ENCODE peak calls at places on chromosomes 3 and 15, in nine cellular contexts. S is heart right ventricle, E is AG09319, D is foreskin keratinocyte, W is GM23338, V is mesothelial cell of epicardium, F is H4, I is hippocampal formation, A is GM23248. B is an unnamed sample.

GRCh38 chr3:5035692-5036535 is 56.7 kb downstream of the BHLHE40 start:
- DNase-seq in S (no peak), E (no peak), D (no peak), W (no peak), V (no peak), F (no peak), I (no peak), A (peak; percentile 33), B (no peak)

GRCh38 chr3:52090131-52090548 is 33.8 kb upstream of the DUSP7 start:
- DNase-seq in S (peak; percentile 33), E (peak; percentile 34), D (peak; percentile 50), W (no peak), V (no peak), F (peak; percentile 65), I (no peak), A (peak; percentile 92), B (no peak)

GRCh38 chr15:34730701-34731100 is 24.1 kb downstream of the GJD2 start:
- DNase-seq in S (no peak), E (no peak), D (no peak), W (no peak), V (no peak), F (no peak), I (no peak), A (no peak), B (no peak)

GRCh38 chr3:122986790-122987189 is 40.8 kb downstream of the SEMA5B start:
- DNase-seq in S (no peak), E (no peak), D (no peak), W (peak; percentile 93), V (no peak), F (no peak), I (no peak), A (no peak), B (peak; percentile 76)

GRCh38 chr3:132283440-132283839 is 33.8 kb upstream of the ACP3 start:
- DNase-seq in S (no peak), E (no peak), D (no peak), W (peak; percentile 34), V (no peak), F (peak; percentile 18), I (peak; percentile 35), A (peak; percentile 28), B (peak; percentile 51)

GRCh38 chr3:177468331-177468730 is 271.0 kb upstream of the TBL1XR1 start:
- DNase-seq in S (no peak), E (peak; percentile 89), D (no peak), W (no peak), V (no peak), F (peak; percentile 98), I (no peak), A (peak; percentile 89), B (no peak)

GRCh38 chr15:31840849-31841476 is 189.4 kb upstream of the CHRNA7 start:
- DNase-seq in S (peak; percentile 68), E (no peak), D (no peak), W (no peak), V (no peak), F (no peak), I (no peak), A (no peak), B (no peak)

GRCh38 chr15:25715536-25716413 is 147.4 kb downstream of the ATP10A start:
- DNase-seq in S (no peak), E (no peak), D (no peak), W (no peak), V (no peak), F (no peak), I (no peak), A (no peak), B (peak; percentile 38)

GRCh38 chr15:98673133-98673532 is 24.8 kb downstream of the IGF1R start:
- DNase-seq in S (no peak), E (no peak), D (no peak), W (no peak), V (no peak), F (no peak), I (no peak), A (no peak), B (peak; percentile 22)

GRCh38 chr15:101565377-101565776 is 75.9 kb upstream of the PCSK6 start:
- DNase-seq in S (no peak), E (no peak), D (no peak), W (no peak), V (no peak), F (no peak), I (no peak), A (no peak), B (no peak)

GRCh38 chr3:126665221-126665936 is 10.5 kb upstream of the TXNRD3 start:
- DNase-seq in S (no peak), E (no peak), D (no peak), W (no peak), V (no peak), F (no peak), I (no peak), A (no peak), B (no peak)

GRCh38 chr3:54299169-54299935 is 177.0 kb downstream of the CACNA2D3 start:
- DNase-seq in S (no peak), E (no peak), D (no peak), W (no peak), V (no peak), F (no peak), I (no peak), A (no peak), B (no peak)

GRCh38 chr3:105365536-105366301 is 990 bp upstream of the ALCAM start:
- DNase-seq in S (no peak), E (no peak), D (peak; percentile 84), W (peak; percentile 37), V (no peak), F (peak; percentile 27), I (peak; percentile 77), A (peak; percentile 77), B (peak; percentile 66)

GRCh38 chr3:105700575-105700974 is 168.2 kb downstream of the CBLB start:
- DNase-seq in S (no peak), E (no peak), D (no peak), W (no peak), V (no peak), F (no peak), I (no peak), A (peak; percentile 8), B (no peak)

GRCh38 chr3:71968491-71968890 is 183.5 kb upstream of the PROK2 start:
- DNase-seq in S (no peak), E (no peak), D (no peak), W (no peak), V (no peak), F (no peak), I (no peak), A (no peak), B (no peak)

GRCh38 chr15:85702321-85703230 is 92.1 kb downstream of the KLHL25 start:
- DNase-seq in S (no peak), E (no peak), D (no peak), W (no peak), V (no peak), F (peak; percentile 42), I (no peak), A (peak; percentile 56), B (no peak)

GRCh38 chr15:73757571-73757970 is 4.4 kb upstream of the INSYN1 start:
- DNase-seq in S (no peak), E (no peak), D (no peak), W (no peak), V (no peak), F (no peak), I (no peak), A (no peak), B (no peak)

B was measured in endodermal cell.